ENCODE peak calls at places on chromosomes 4 and X, in four cellular contexts. V, S, X and M are unnamed samples. For H3K4me1, the result is how much of the 10 kb centered on the place peaks cover.

GRCh38 chr4:62457356-62457755 is 1257.2 kb downstream of the ADGRL3 start:
- DNase-seq in V (no peak), S (no peak), X (no peak), M (no peak)

GRCh38 chrX:150575415-150575814 is 7.0 kb downstream of the MTM1 start:
- DNase-seq in V (no peak), S (peak), X (no peak), M (no peak)

GRCh38 chr4:108103096-108103495 is 65.6 kb downstream of the LEF1 start:
- DNase-seq in V (no peak), S (no peak), X (no peak), M (no peak)

GRCh38 chr4:7941111-7942018 is 1.7 kb upstream of the AFAP1 start:
- DNase-seq in V (no peak), S (peak), X (no peak), M (no peak)

GRCh38 chr4:1578968-1579833 is 104.9 kb downstream of the FAM53A start:
- DNase-seq in V (peak), S (peak), X (peak), M (peak)

GRCh38 chrX:55813150-55813549 is 95.6 kb downstream of the RRAGB start:
- DNase-seq in V (no peak), S (no peak), X (no peak), M (no peak)

GRCh38 chr4:19838858-19839257 is 412.8 kb upstream of the SLIT2 start:
- DNase-seq in V (no peak), S (no peak), X (no peak), M (no peak)

GRCh38 chr4:59126159-59126558 is 2016.0 kb upstream of the IGFBP7 start:
- DNase-seq in V (no peak), S (no peak), X (no peak), M (no peak)

GRCh38 chr4:107800058-107800457 is 24.7 kb upstream of the SGMS2 start:
- DNase-seq in V (no peak), S (no peak), X (peak), M (no peak)

GRCh38 chr4:122663814-122664610 is 43.1 kb upstream of the IL21 start:
- DNase-seq in V (no peak), S (peak), X (no peak), M (no peak)

GRCh38 chrX:25968920-25969319 is 169.2 kb upstream of the MAGEB18 start:
- DNase-seq in V (peak), S (peak), X (no peak), M (no peak)

GRCh38 chr4:82561745-82562552 is at the start of gene TMEM150C:
- DNase-seq in V (peak), S (peak), X (no peak), M (peak)

GRCh38 chr4:107711831-107712230 is 8.2 kb downstream of the PAPSS1 start:
- DNase-seq in V (no peak), S (no peak), X (no peak), M (no peak)

GRCh38 chr4:53168237-53168636 is 197.6 kb downstream of the SCFD2 start:
- DNase-seq in V (no peak), S (no peak), X (no peak), M (no peak)

GRCh38 chr4:129929052-129929451 is 833.1 kb downstream of the C4orf33 start:
- DNase-seq in V (peak), S (no peak), X (no peak), M (no peak)

GRCh38 chr4:55437356-55437796 is 41.6 kb downstream of the TMEM165 start:
- DNase-seq in V (no peak), S (peak), X (no peak), M (no peak)

GRCh38 chr4:10571896-10572295 is 112.7 kb downstream of the CLNK start:
- DNase-seq in V (no peak), S (no peak), X (no peak), M (no peak)

GRCh38 chr4:24747234-24747975 is 48.0 kb upstream of the SOD3 start:
- DNase-seq in V (no peak), S (no peak), X (no peak), M (no peak)

GRCh38 chr4:80343887-80344286 is 8.4 kb downstream of the CFAP299 start:
- DNase-seq in V (no peak), S (no peak), X (no peak), M (no peak)

GRCh38 chrX:13599491-13599890 is 30.1 kb downstream of the EGFL6 start:
- DNase-seq in V (no peak), S (no peak), X (no peak), M (no peak)

GRCh38 chr4:99341426-99341825 is 11.1 kb downstream of the ADH1C start:
- DNase-seq in V (no peak), S (no peak), X (no peak), M (no peak)

GRCh38 chr4:139958738-139959096 is 195.3 kb downstream of the MAML3 start:
- DNase-seq in V (peak), S (no peak), X (no peak), M (no peak)

GRCh38 chr4:85531575-85532339 is 56.8 kb downstream of the ARHGAP24 start:
- DNase-seq in V (no peak), S (no peak), X (no peak), M (no peak)

GRCh38 chrX:70096052-70096451 is 33.8 kb downstream of the OTUD6A start:
- DNase-seq in V (no peak), S (peak), X (no peak), M (no peak)

GRCh38 chr4:150679018-150679766 is 97.2 kb downstream of the MAB21L2 start:
- DNase-seq in V (no peak), S (no peak), X (no peak), M (no peak)

GRCh38 chr4:123784626-123785025 is 388.0 kb downstream of the SPRY1 start:
- DNase-seq in V (no peak), S (peak), X (no peak), M (no peak)

GRCh38 chr4:110636677-110637407 is 14.0 kb upstream of the PITX2 start:
- DNase-seq in V (peak), S (no peak), X (no peak), M (no peak)

GRCh38 chrX:120000490-120001246 is 57.1 kb upstream of the NKAP start:
- DNase-seq in V (no peak), S (no peak), X (no peak), M (no peak)

GRCh38 chr4:129138762-129139496 is 43.0 kb downstream of the C4orf33 start:
- DNase-seq in V (no peak), S (no peak), X (no peak), M (no peak)

GRCh38 chrX:27680726-27681125 is 90.6 kb downstream of the DCAF8L2 start:
- DNase-seq in V (no peak), S (peak), X (no peak), M (no peak)

GRCh38 chr4:107094332-107094731 is 58.2 kb upstream of the DKK2 start:
- DNase-seq in V (peak), S (peak), X (no peak), M (no peak)

GRCh38 chr4:185775792-185776555 is 36.0 kb downstream of the SORBS2 start:
- DNase-seq in V (no peak), S (no peak), X (no peak), M (no peak)

GRCh38 chr4:145618210-145618911 is 824 bp upstream of the MMAA start:
- DNase-seq in V (peak), S (no peak), X (no peak), M (no peak)

GRCh38 chr4:101127176-101127790 is 220.0 kb downstream of the PPP3CA start:
- DNase-seq in V (peak), S (no peak), X (no peak), M (no peak)

GRCh38 chr4:158670975-158671664 is 567 bp downstream of the C4orf46 start:
- DNase-seq in V (peak), S (peak), X (peak), M (peak)

GRCh38 chr4:83605744-83606172 is 69.8 kb downstream of the GPAT3 start:
- DNase-seq in V (no peak), S (no peak), X (no peak), M (no peak)

GRCh38 chr4:79597266-79597665 is 189.2 kb upstream of the GK2 start:
- DNase-seq in V (no peak), S (peak), X (no peak), M (no peak)

GRCh38 chrX:110504947-110505346 is 146.3 kb downstream of the RTL9 start:
- DNase-seq in V (no peak), S (no peak), X (no peak), M (no peak)

GRCh38 chr4:112520598-112521122 is 4.7 kb upstream of the NEUROG2 start:
- DNase-seq in V (no peak), S (no peak), X (no peak), M (no peak)
- H3K4me3 ChIP-seq in V (no peak), S (no peak), X (no peak), M (no peak)

GRCh38 chr4:155684892-155685550 is 18.4 kb downstream of the GUCY1A1 start:
- DNase-seq in V (peak), S (no peak), X (no peak), M (no peak)

GRCh38 chr4:155690044-155690837 is 23.6 kb downstream of the GUCY1A1 start:
- DNase-seq in V (no peak), S (no peak), X (no peak), M (no peak)

GRCh38 chr4:155688211-155688610 is 21.6 kb downstream of the GUCY1A1 start:
- DNase-seq in V (no peak), S (no peak), X (no peak), M (no peak)

GRCh38 chr4:155692361-155692760 is 25.7 kb downstream of the GUCY1A1 start:
- DNase-seq in V (no peak), S (no peak), X (no peak), M (no peak)

DNA sequence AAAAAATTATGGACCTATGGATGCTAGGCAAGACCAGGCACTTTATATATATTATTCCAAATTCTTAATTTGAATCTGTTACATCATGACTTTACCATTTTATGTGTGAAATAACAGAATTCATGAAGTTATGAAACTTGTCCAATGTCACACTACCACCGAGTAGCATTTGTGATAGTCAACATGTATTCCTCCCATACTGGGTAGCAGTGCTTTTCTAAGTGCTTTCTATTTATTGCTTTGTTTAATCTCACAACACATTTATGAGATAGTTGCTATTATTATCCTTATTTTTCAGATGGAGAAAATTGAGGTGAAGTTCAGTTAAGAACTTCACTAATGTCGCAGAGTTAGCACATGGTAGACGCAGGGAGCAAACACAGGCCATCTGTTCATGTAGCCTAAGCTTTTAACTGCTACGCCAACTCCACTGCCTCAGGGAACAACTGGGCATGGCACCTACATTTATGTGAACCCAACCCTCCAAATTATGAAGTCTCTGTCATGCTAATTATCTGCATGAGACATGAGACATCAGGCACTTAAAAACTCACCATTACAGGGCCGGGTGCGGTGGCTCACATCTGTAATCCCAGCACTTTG is 20.8 kb downstream of the GUCY1A1 start:
- DNase-seq in V (no peak), S (no peak), X (no peak), M (no peak)
- H3K4me1 ChIP-seq in V (under half), S (under half), X (half or more), M (half or more)

GRCh38 chr4:68319040-68319439 is 30.9 kb downstream of the YTHDC1 start:
- DNase-seq in V (no peak), S (no peak), X (no peak), M (no peak)
- H3K27ac ChIP-seq in V (no peak), S (no peak), X (no peak), M (no peak)

GRCh38 chrX:24464836-24465523 is at the start of gene PDK3:
- DNase-seq in V (peak), S (peak), X (peak), M (peak)

GRCh38 chrX:24465524-24465850 is 401 bp downstream of the PDK3 start:
- DNase-seq in V (no peak), S (no peak), X (no peak), M (peak)

GRCh38 chrX:24468245-24468644 is 3.2 kb downstream of the PDK3 start:
- DNase-seq in V (no peak), S (no peak), X (peak), M (no peak)

GRCh38 chrX:24464498-24464835 is 619 bp upstream of the PDK3 start:
- DNase-seq in V (no peak), S (no peak), X (no peak), M (no peak)

DNA sequence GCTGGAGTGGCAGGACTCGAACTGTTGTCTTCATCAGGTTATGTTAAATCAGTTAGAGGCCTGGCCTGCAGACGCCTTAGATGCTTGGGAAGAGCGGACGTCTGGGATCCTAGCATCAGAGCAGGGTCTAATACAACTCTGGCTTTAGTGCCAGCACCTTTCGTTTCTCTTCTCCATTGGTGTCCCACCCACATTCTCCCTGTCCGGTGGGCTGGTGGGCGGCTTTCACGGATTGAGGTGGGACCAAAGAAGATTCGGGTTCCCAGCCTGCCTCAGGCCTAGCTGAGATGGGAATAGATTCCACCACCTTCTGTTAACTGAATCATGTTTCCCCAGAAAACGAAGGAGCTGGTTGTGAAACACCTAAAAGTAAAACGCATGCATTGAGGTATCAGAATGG is 939 bp downstream of the PDK3 start:
- DNase-seq in V (no peak), S (no peak), X (no peak), M (no peak)
- H3K4me3 ChIP-seq in V (peak), S (peak), X (peak), M (peak)

GRCh38 chr4:66558651-66559050 is 888.4 kb upstream of the EPHA5 start:
- DNase-seq in V (no peak), S (no peak), X (no peak), M (no peak)

GRCh38 chr4:66555301-66555700 is 885.0 kb upstream of the EPHA5 start:
- DNase-seq in V (no peak), S (peak), X (no peak), M (no peak)

GRCh38 chr4:66556651-66557278 is 886.5 kb upstream of the EPHA5 start:
- DNase-seq in V (no peak), S (no peak), X (no peak), M (no peak)

DNA sequence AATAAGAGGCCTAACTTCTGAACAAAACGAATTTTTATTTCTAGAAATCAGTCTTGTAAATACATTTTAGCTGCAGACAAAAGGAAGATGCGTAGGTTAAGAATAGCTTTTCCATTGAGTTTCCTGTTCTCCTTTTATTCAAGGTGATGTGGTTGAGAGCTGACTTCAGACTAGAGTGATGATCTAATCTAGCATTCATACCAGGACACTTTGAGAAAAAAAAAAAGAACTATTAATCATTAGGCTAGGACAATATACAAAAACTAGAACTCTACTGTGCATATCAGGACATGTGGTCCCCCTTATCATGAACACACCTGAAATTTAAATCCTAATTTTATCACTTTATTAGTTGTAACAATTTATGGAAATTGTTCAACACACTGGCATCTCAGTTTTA is 884.6 kb upstream of the EPHA5 start:
- DNase-seq in V (no peak), S (no peak), X (no peak), M (no peak)
- H3K4me1 ChIP-seq in V (under half), S (under half), X (under half), M (under half)

GRCh38 chr4:76990288-76991080 is 40.9 kb downstream of the SEPTIN11 start:
- DNase-seq in V (no peak), S (peak), X (no peak), M (no peak)

GRCh38 chr4:76997454-76997853 is 47.9 kb downstream of the SEPTIN11 start:
- DNase-seq in V (peak), S (no peak), X (no peak), M (no peak)

GRCh38 chr4:76996445-76996844 is 46.9 kb downstream of the SEPTIN11 start:
- DNase-seq in V (no peak), S (no peak), X (no peak), M (no peak)

GRCh38 chr4:76995776-76996175 is 46.2 kb downstream of the SEPTIN11 start:
- DNase-seq in V (no peak), S (no peak), X (no peak), M (no peak)

DNA sequence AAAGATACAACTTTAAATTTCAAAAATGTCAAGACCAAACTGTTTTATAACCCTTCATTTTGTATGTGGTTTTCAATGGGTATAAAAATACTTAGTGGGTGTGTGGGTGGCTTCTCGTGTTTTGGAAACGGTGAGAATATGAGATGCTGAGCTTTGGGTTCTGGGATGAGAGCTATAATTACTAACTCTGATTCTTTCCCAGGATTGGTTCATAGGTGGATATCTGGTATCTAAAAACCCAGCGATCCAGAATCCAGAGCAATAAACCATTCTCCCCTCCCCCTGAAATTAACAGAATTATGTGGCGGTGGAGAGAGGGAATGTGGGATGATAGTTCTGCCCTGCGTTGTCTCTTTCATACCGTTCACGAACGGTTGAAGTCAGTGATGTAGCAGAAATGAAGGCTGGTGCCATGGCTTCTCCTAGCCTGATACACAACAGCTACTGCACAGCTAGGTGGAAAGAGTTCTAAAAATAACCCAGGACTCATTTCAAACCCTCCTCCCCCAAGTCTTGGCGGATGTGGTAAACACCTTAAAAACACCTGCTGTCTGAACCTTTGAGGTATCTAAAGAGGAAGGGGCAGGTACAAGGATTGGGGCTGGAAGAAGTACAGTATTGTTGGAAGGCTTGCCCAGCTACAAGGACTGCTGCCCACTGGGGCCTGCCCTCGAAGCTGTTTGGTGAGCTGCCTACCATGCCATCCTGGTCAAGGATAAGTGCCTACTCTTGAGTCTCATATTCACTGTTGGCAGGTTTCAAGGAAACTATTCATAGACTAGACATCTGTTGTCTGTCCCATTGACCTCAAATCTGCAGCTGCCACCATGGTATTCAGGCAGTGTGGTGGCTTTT is 44.5 kb downstream of the SEPTIN11 start:
- DNase-seq in V (no peak), S (no peak), X (no peak), M (no peak)
- H3K27ac ChIP-seq in V (no peak), S (peak), X (no peak), M (peak)